ENCODE peak calls at places on chromosomes 13 and 19, in four cellular contexts. J is BE2C, Q is suprapubic skin, P is colonic mucosa. I is an unnamed sample.

GRCh38 chr13:33193428-33193974 is 92.1 kb downstream of the STARD13 start:
- DNase-seq in J (peak; percentile 46), Q (no peak), P (no peak), I (no peak)

GRCh38 chr19:18942692-18943091 is 1.7 kb upstream of the HOMER3 start:
- DNase-seq in J (no peak), Q (no peak), P (no peak), I (no peak)

GRCh38 chr19:31591258-31591657 is 242.0 kb upstream of the TSHZ3 start:
- DNase-seq in J (no peak), Q (no peak), P (no peak), I (no peak)

GRCh38 chr19:57812201-57812600 is 2.5 kb downstream of the ZNF552 start:
- DNase-seq in J (no peak), Q (no peak), P (no peak), I (no peak)

GRCh38 chr13:32676242-32676641 is 90.0 kb downstream of the PDS5B start:
- DNase-seq in J (no peak), Q (no peak), P (no peak), I (no peak)

GRCh38 chr19:29089315-29089855 is 123.6 kb downstream of the UQCRFS1 start:
- DNase-seq in J (no peak), Q (no peak), P (no peak), I (no peak)

GRCh38 chr13:33015791-33016323 is 366 bp upstream of the KL start:
- DNase-seq in J (no peak), Q (peak; percentile 64), P (peak; percentile 31), I (no peak)

GRCh38 chr13:93473441-93474270 is 247.0 kb downstream of the GPC6 start:
- DNase-seq in J (no peak), Q (no peak), P (no peak), I (no peak)

GRCh38 chr13:107035186-107035585 is 467.2 kb upstream of the ARGLU1 start:
- DNase-seq in J (no peak), Q (no peak), P (no peak), I (no peak)

GRCh38 chr19:16514383-16515019 is 18.3 kb downstream of the C19orf44 start:
- DNase-seq in J (no peak), Q (no peak), P (no peak), I (no peak)

GRCh38 chr13:84870190-84870589 is 929.0 kb downstream of the SLITRK6 start:
- DNase-seq in J (peak; percentile 37), Q (no peak), P (no peak), I (no peak)

GRCh38 chr13:57075588-57075987 is 65.1 kb upstream of the PRR20A start:
- DNase-seq in J (no peak), Q (no peak), P (no peak), I (no peak)

GRCh38 chr19:11142528-11143171 is 12.9 kb downstream of the SPC24 start:
- DNase-seq in J (peak; percentile 87), Q (peak; percentile 91), P (peak; percentile 74), I (peak; percentile 74)

GRCh38 chr19:48258350-48258749 is 2.6 kb upstream of the CARD8 start:
- DNase-seq in J (no peak), Q (no peak), P (no peak), I (no peak)

GRCh38 chr19:16071072-16071691 is 5.1 kb upstream of the TPM4 start:
- DNase-seq in J (no peak), Q (no peak), P (no peak), I (no peak)

GRCh38 chr19:3479819-3480215 is 508 bp downstream of the SMIM24 start:
- DNase-seq in J (peak; percentile 67), Q (no peak), P (peak; percentile 55), I (no peak)

GRCh38 chr19:15292140-15292539 is 40.2 kb downstream of the BRD4 start:
- DNase-seq in J (no peak), Q (no peak), P (no peak), I (no peak)

GRCh38 chr19:39941151-39941550 is 6.7 kb upstream of the FCGBP start:
- DNase-seq in J (no peak), Q (no peak), P (no peak), I (no peak)

GRCh38 chr19:8575467-8575997 is 1.7 kb downstream of the MYO1F start:
- DNase-seq in J (no peak), Q (no peak), P (peak; percentile 40), I (no peak)

GRCh38 chr19:58387338-58388174 is 487 bp downstream of the RPS5 start:
- DNase-seq in J (no peak), Q (no peak), P (no peak), I (no peak)

GRCh38 chr19:29724102-29724641 is 9.1 kb upstream of the C19orf12 start:
- DNase-seq in J (no peak), Q (no peak), P (no peak), I (no peak)

GRCh38 chr19:3611841-3612240 is 5.2 kb upstream of the TBXA2R start:
- DNase-seq in J (no peak), Q (no peak), P (no peak), I (no peak)

GRCh38 chr13:114128624-114129522 is 3.5 kb downstream of the RASA3 start:
- DNase-seq in J (no peak), Q (peak; percentile 90), P (peak; percentile 67), I (peak; percentile 69)

GRCh38 chr13:40666905-40667621 is 622 bp upstream of the FOXO1 start:
- DNase-seq in J (peak; percentile 24), Q (peak; percentile 86), P (peak; percentile 53), I (peak; percentile 56)

GRCh38 chr13:79936368-79937136 is 404.4 kb downstream of the SPRY2 start:
- DNase-seq in J (peak; percentile 51), Q (no peak), P (no peak), I (peak; percentile 30)

GRCh38 chr13:113652404-113653263 is 5.4 kb downstream of the ATP4B start:
- DNase-seq in J (peak; percentile 5), Q (no peak), P (no peak), I (peak; percentile 72)

GRCh38 chr13:99200433-99201167 is at the start of gene UBAC2:
- DNase-seq in J (peak; percentile 96), Q (peak; percentile 96), P (peak; percentile 94), I (peak; percentile 98)

GRCh38 chr13:113912596-113912995 is 48.7 kb upstream of the GAS6 start:
- DNase-seq in J (no peak), Q (no peak), P (no peak), I (no peak)

GRCh38 chr13:98582947-98583346 is 6.0 kb upstream of the STK24 start:
- DNase-seq in J (no peak), Q (no peak), P (no peak), I (no peak)

GRCh38 chr13:113802090-113802531 is 43.1 kb downstream of the TMEM255B start:
- DNase-seq in J (peak; percentile 79), Q (peak; percentile 70), P (peak; percentile 34), I (peak; percentile 43)

GRCh38 chr19:3975637-3976087 is 4.8 kb upstream of the DAPK3 start:
- DNase-seq in J (no peak), Q (no peak), P (no peak), I (no peak)

GRCh38 chr13:20528451-20528850 is 2.8 kb upstream of the CRYL1 start:
- DNase-seq in J (no peak), Q (no peak), P (no peak), I (no peak)

GRCh38 chr19:30453768-30454167 is 81.6 kb downstream of the ZNF536 start:
- DNase-seq in J (no peak), Q (no peak), P (no peak), I (no peak)

GRCh38 chr13:88764103-88764502 is 1092.9 kb downstream of the SLITRK5 start:
- DNase-seq in J (no peak), Q (no peak), P (no peak), I (no peak)

DNA sequence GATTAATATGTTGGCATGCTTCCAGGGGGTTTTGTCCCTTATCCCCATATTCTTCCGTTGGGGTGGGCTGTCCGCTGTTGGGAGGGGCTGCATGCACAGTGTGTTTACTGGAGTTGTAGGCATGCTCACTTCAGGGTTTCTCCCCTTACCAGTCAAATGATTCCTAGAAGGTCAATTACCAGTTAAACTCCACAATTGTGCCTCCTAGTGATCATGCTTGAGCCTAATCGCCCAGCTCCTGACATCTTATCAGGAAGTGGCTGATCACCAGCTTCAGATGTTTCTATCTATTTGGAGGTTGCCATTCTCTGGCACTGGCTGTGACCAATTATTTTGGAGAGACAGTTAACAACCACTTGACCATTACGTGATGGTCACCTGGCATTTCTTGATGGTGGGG is 1090.0 kb downstream of the SLITRK5 start:
- DNase-seq in J (no peak), Q (no peak), P (no peak), I (no peak)
- TF ChIP-seq CTCF in J (no peak), Q (no peak), P (no peak), I (no peak)

GRCh38 chr13:24106429-24106828 is 54.1 kb upstream of the SPATA13 start:
- DNase-seq in J (no peak), Q (no peak), P (no peak), I (no peak)
- TF ChIP-seq CTCF in J (no peak), Q (no peak), P (no peak), I (no peak)

GRCh38 chr13:112392719-112393118 is 16.6 kb downstream of the SPACA7 start:
- DNase-seq in J (no peak), Q (no peak), P (no peak), I (no peak)
- TF ChIP-seq CTCF in J (peak; percentile 38), Q (no peak), P (no peak), I (no peak)

GRCh38 chr13:45954861-45955595 is 97.5 kb downstream of the ZC3H13 start:
- DNase-seq in J (no peak), Q (no peak), P (no peak), I (no peak)
- TF ChIP-seq CTCF in J (no peak), Q (no peak), P (no peak), I (no peak)

GRCh38 chr13:64446372-64446771 is 2783.8 kb downstream of the PCDH9 start:
- DNase-seq in J (peak; percentile 26), Q (no peak), P (no peak), I (no peak)
- TF ChIP-seq CTCF in J (peak; percentile 79), Q (no peak), P (no peak), I (no peak)

GRCh38 chr19:17748884-17749638 is 2.2 kb upstream of the FCHO1 start:
- DNase-seq in J (no peak), Q (no peak), P (no peak), I (no peak)

GRCh38 chr19:17752865-17753639 is 1.8 kb downstream of the FCHO1 start:
- DNase-seq in J (no peak), Q (no peak), P (no peak), I (no peak)

GRCh38 chr19:17749912-17750317 is 1.4 kb upstream of the FCHO1 start:
- DNase-seq in J (no peak), Q (no peak), P (no peak), I (no peak)

GRCh38 chr19:17751912-17752273 is 616 bp downstream of the FCHO1 start:
- DNase-seq in J (no peak), Q (no peak), P (no peak), I (no peak)

GRCh38 chr19:17751103-17751911 is at the start of gene FCHO1:
- DNase-seq in J (no peak), Q (no peak), P (peak; percentile 58), I (no peak)
- TF ChIP-seq CTCF in J (no peak), Q (no peak), P (no peak), I (no peak)

I was measured in lower leg skin.